ENCODE peak calls at places on chromosome 4, in six cellular contexts. One of them, this sample, is unnamed.

GRCh38 chr4:85420831-85421230 is 54.1 kb upstream of the ARHGAP24 start:
- DNase-seq in GM03348: no peak
- DNase-seq in PC-9: no peak
- DNase-seq in NAMALWA: no peak
- DNase-seq in neural crest cell: no peak
- DNase-seq in naive thymus-derived CD8-positive, alpha-beta T cell: no peak
- DNase-seq in this sample: no peak

GRCh38 chr4:138204507-138204906 is 37.6 kb downstream of the SLC7A11 start:
- DNase-seq in neural crest cell: no peak
- DNase-seq in PC-9: no peak
- DNase-seq in GM03348: no peak
- DNase-seq in naive thymus-derived CD8-positive, alpha-beta T cell: no peak
- DNase-seq in NAMALWA: no peak
- DNase-seq in this sample: no peak

GRCh38 chr4:78747328-78747946 is 28.7 kb upstream of the BMP2K start:
- DNase-seq in GM03348: peak
- DNase-seq in NAMALWA: peak
- DNase-seq in naive thymus-derived CD8-positive, alpha-beta T cell: no peak
- DNase-seq in PC-9: no peak
- DNase-seq in neural crest cell: no peak
- DNase-seq in this sample: no peak

GRCh38 chr4:176302283-176303275 is 17.2 kb upstream of the SPCS3 start:
- DNase-seq in GM03348: peak
- DNase-seq in PC-9: peak
- DNase-seq in naive thymus-derived CD8-positive, alpha-beta T cell: no peak
- DNase-seq in neural crest cell: no peak
- DNase-seq in NAMALWA: no peak
- DNase-seq in this sample: no peak

GRCh38 chr4:5836943-5837342 is 55.9 kb downstream of the CRMP1 start:
- DNase-seq in neural crest cell: no peak
- DNase-seq in GM03348: no peak
- DNase-seq in NAMALWA: no peak
- DNase-seq in naive thymus-derived CD8-positive, alpha-beta T cell: no peak
- DNase-seq in PC-9: no peak
- DNase-seq in this sample: no peak

GRCh38 chr4:105623099-105623498 is 70.7 kb downstream of the ARHGEF38 start:
- DNase-seq in NAMALWA: no peak
- DNase-seq in PC-9: no peak
- DNase-seq in naive thymus-derived CD8-positive, alpha-beta T cell: no peak
- DNase-seq in GM03348: no peak
- DNase-seq in neural crest cell: no peak
- DNase-seq in this sample: no peak

GRCh38 chr4:98682719-98683118 is 24.3 kb upstream of the TSPAN5 start:
- DNase-seq in PC-9: peak
- DNase-seq in naive thymus-derived CD8-positive, alpha-beta T cell: no peak
- DNase-seq in NAMALWA: no peak
- DNase-seq in GM03348: peak
- DNase-seq in neural crest cell: no peak
- DNase-seq in this sample: no peak

GRCh38 chr4:145481164-145481941 is at the start of gene SMAD1:
- DNase-seq in NAMALWA: peak
- DNase-seq in PC-9: peak
- DNase-seq in GM03348: peak
- DNase-seq in naive thymus-derived CD8-positive, alpha-beta T cell: peak
- DNase-seq in neural crest cell: peak
- DNase-seq in this sample: peak

GRCh38 chr4:76354517-76355473 is 48.3 kb downstream of the STBD1 start:
- DNase-seq in neural crest cell: no peak
- DNase-seq in PC-9: no peak
- DNase-seq in NAMALWA: no peak
- DNase-seq in GM03348: no peak
- DNase-seq in naive thymus-derived CD8-positive, alpha-beta T cell: no peak
- DNase-seq in this sample: no peak

GRCh38 chr4:56513517-56513916 is 7.9 kb downstream of the ARL9 start:
- DNase-seq in neural crest cell: no peak
- DNase-seq in naive thymus-derived CD8-positive, alpha-beta T cell: no peak
- DNase-seq in PC-9: no peak
- DNase-seq in NAMALWA: no peak
- DNase-seq in GM03348: no peak
- DNase-seq in this sample: no peak

GRCh38 chr4:147737623-147738022 is 5.7 kb downstream of the ARHGAP10 start:
- DNase-seq in PC-9: no peak
- DNase-seq in GM03348: no peak
- DNase-seq in NAMALWA: no peak
- DNase-seq in neural crest cell: no peak
- DNase-seq in naive thymus-derived CD8-positive, alpha-beta T cell: no peak
- DNase-seq in this sample: no peak

GRCh38 chr4:123744664-123745290 is 348.2 kb downstream of the SPRY1 start:
- DNase-seq in GM03348: peak
- DNase-seq in naive thymus-derived CD8-positive, alpha-beta T cell: no peak
- DNase-seq in neural crest cell: no peak
- DNase-seq in PC-9: peak
- DNase-seq in NAMALWA: no peak
- DNase-seq in this sample: no peak

GRCh38 chr4:180860136-180860720 is 1383.0 kb upstream of the TENM3 start:
- DNase-seq in NAMALWA: no peak
- DNase-seq in GM03348: no peak
- DNase-seq in PC-9: no peak
- DNase-seq in naive thymus-derived CD8-positive, alpha-beta T cell: no peak
- DNase-seq in neural crest cell: no peak
- DNase-seq in this sample: no peak

GRCh38 chr4:10442976-10443375 is 14.2 kb downstream of the ZNF518B start:
- DNase-seq in GM03348: no peak
- DNase-seq in NAMALWA: no peak
- DNase-seq in PC-9: no peak
- DNase-seq in neural crest cell: no peak
- DNase-seq in naive thymus-derived CD8-positive, alpha-beta T cell: no peak
- DNase-seq in this sample: no peak

GRCh38 chr4:2767705-2768074 is 11.6 kb upstream of the TNIP2 start:
- DNase-seq in naive thymus-derived CD8-positive, alpha-beta T cell: no peak
- DNase-seq in NAMALWA: no peak
- DNase-seq in neural crest cell: no peak
- DNase-seq in PC-9: no peak
- DNase-seq in GM03348: no peak
- DNase-seq in this sample: no peak

GRCh38 chr4:165308174-165308573 is 19.3 kb upstream of the MSMO1 start:
- DNase-seq in naive thymus-derived CD8-positive, alpha-beta T cell: no peak
- DNase-seq in GM03348: peak
- DNase-seq in NAMALWA: no peak
- DNase-seq in PC-9: peak
- DNase-seq in neural crest cell: no peak
- DNase-seq in this sample: no peak

GRCh38 chr4:151407466-151408379 is 1.3 kb upstream of the FHIP1A start:
- DNase-seq in NAMALWA: no peak
- DNase-seq in GM03348: no peak
- DNase-seq in naive thymus-derived CD8-positive, alpha-beta T cell: peak
- DNase-seq in PC-9: no peak
- DNase-seq in neural crest cell: no peak
- DNase-seq in this sample: peak

GRCh38 chr4:18105023-18106011 is 83.8 kb upstream of the LCORL start:
- DNase-seq in PC-9: no peak
- DNase-seq in naive thymus-derived CD8-positive, alpha-beta T cell: no peak
- DNase-seq in NAMALWA: no peak
- DNase-seq in GM03348: no peak
- DNase-seq in neural crest cell: no peak
- DNase-seq in this sample: no peak

GRCh38 chr4:172147702-172148101 is 334.5 kb downstream of the GALNTL6 start:
- DNase-seq in NAMALWA: no peak
- DNase-seq in PC-9: no peak
- DNase-seq in naive thymus-derived CD8-positive, alpha-beta T cell: no peak
- DNase-seq in GM03348: no peak
- DNase-seq in neural crest cell: no peak
- DNase-seq in this sample: no peak

GRCh38 chr4:176752191-176752749 is 40.5 kb downstream of the VEGFC start:
- DNase-seq in NAMALWA: no peak
- DNase-seq in naive thymus-derived CD8-positive, alpha-beta T cell: no peak
- DNase-seq in GM03348: no peak
- DNase-seq in neural crest cell: no peak
- DNase-seq in PC-9: no peak
- DNase-seq in this sample: no peak

GRCh38 chr4:70670332-70671014 is 4.2 kb upstream of the JCHAIN start:
- DNase-seq in GM03348: peak
- DNase-seq in naive thymus-derived CD8-positive, alpha-beta T cell: no peak
- DNase-seq in neural crest cell: no peak
- DNase-seq in NAMALWA: no peak
- DNase-seq in PC-9: no peak
- DNase-seq in this sample: no peak

GRCh38 chr4:74097631-74098550 is 1.1 kb downstream of the CXCL2 start:
- DNase-seq in PC-9: no peak
- DNase-seq in naive thymus-derived CD8-positive, alpha-beta T cell: no peak
- DNase-seq in neural crest cell: no peak
- DNase-seq in NAMALWA: no peak
- DNase-seq in GM03348: peak
- DNase-seq in this sample: no peak

GRCh38 chr4:137283737-137284136 is 248.6 kb downstream of the PCDH18 start:
- DNase-seq in GM03348: peak
- DNase-seq in neural crest cell: no peak
- DNase-seq in NAMALWA: no peak
- DNase-seq in PC-9: no peak
- DNase-seq in naive thymus-derived CD8-positive, alpha-beta T cell: no peak
- DNase-seq in this sample: no peak

GRCh38 chr4:95124906-95125504 is 367.2 kb downstream of the BMPR1B start:
- DNase-seq in PC-9: no peak
- DNase-seq in GM03348: peak
- DNase-seq in neural crest cell: peak
- DNase-seq in NAMALWA: peak
- DNase-seq in naive thymus-derived CD8-positive, alpha-beta T cell: no peak
- DNase-seq in this sample: no peak